ENCODE peak calls at places on chromosomes 3 and 15, in seven cellular contexts. H, Y, O, Z, I, Q and A are unnamed samples. For H3K4me1 and H3K9me3, the result is how much of the 10 kb centered on the place peaks cover.

GRCh38 chr15:69810441-69811071 is 287.2 kb downstream of the TLE3 start:
- DNase-seq in Z (no peak), Q (no peak), O (no peak), I (no peak), H (no peak), Y (no peak), A (no peak)

GRCh38 chr15:65902373-65902772 is 33.1 kb downstream of the RAB11A start:
- DNase-seq in Q (no peak), Y (peak), H (peak), I (no peak), O (no peak), Z (peak), A (peak)

GRCh38 chr3:99315896-99316295 is 322.5 kb upstream of the COL8A1 start:
- DNase-seq in Y (no peak), O (no peak), H (no peak), Z (no peak), Q (no peak), I (no peak), A (no peak)

GRCh38 chr15:51403072-51403878 is 61.8 kb downstream of the GLDN start:
- DNase-seq in H (no peak), Y (no peak), Q (no peak), O (no peak), I (no peak), Z (peak), A (no peak)

GRCh38 chr15:76199106-76200082 is 111.9 kb downstream of the ETFA start:
- DNase-seq in I (no peak), O (peak), H (peak), Z (no peak), Q (no peak), Y (peak), A (peak)

GRCh38 chr15:75238150-75238549 is 20.0 kb upstream of the GOLGA6C start:
- DNase-seq in Q (no peak), H (peak), Z (no peak), O (peak), I (no peak), Y (no peak), A (peak)

GRCh38 chr15:69574506-69574905 is 121.9 kb downstream of the RPLP1 start:
- DNase-seq in I (no peak), Z (no peak), O (no peak), H (no peak), Q (no peak), Y (no peak), A (no peak)

GRCh38 chr3:183385698-183386590 is 42.5 kb downstream of the MCF2L2 start:
- DNase-seq in Z (peak), Q (peak), Y (peak), O (no peak), I (peak), H (no peak), A (peak)

GRCh38 chr3:50612234-50612972 is 829 bp upstream of the CISH start:
- DNase-seq in I (peak), H (no peak), Z (no peak), O (no peak), Q (peak), Y (no peak), A (no peak)

GRCh38 chr3:126187920-126188319 is 7.5 kb upstream of the ALDH1L1 start:
- DNase-seq in O (no peak), I (no peak), Z (no peak), Y (no peak), H (no peak), Q (no peak), A (no peak)

GRCh38 chr15:75065467-75065850 is 42.1 kb downstream of the PPCDC start:
- DNase-seq in Y (no peak), H (no peak), Q (no peak), O (no peak), I (no peak), Z (no peak), A (no peak)

GRCh38 chr15:73746883-73747282 is 6.3 kb downstream of the INSYN1 start:
- DNase-seq in Y (no peak), I (no peak), Z (no peak), Q (no peak), H (no peak), O (peak), A (no peak)

GRCh38 chr3:117282506-117282905 is 572.9 kb downstream of the TUSC7 start:
- DNase-seq in O (no peak), Q (no peak), I (no peak), H (no peak), Y (no peak), Z (no peak), A (no peak)

GRCh38 chr3:42063886-42064285 is 27.3 kb upstream of the TRAK1 start:
- DNase-seq in H (no peak), I (no peak), O (no peak), Q (no peak), Z (no peak), Y (no peak), A (no peak)

GRCh38 chr3:13150624-13151023 is 77.4 kb upstream of the IQSEC1 start:
- DNase-seq in O (no peak), I (no peak), Q (no peak), Y (no peak), H (no peak), Z (no peak), A (peak)

GRCh38 chr3:51319271-51319670 is 65.8 kb upstream of the MANF start:
- DNase-seq in Y (no peak), I (no peak), Z (no peak), O (no peak), H (no peak), Q (no peak), A (no peak)

GRCh38 chr3:86976206-86976605 is 14.7 kb downstream of the VGLL3 start:
- DNase-seq in I (no peak), Q (no peak), Y (no peak), O (no peak), H (no peak), Z (no peak), A (no peak)

GRCh38 chr3:15601046-15601398 is 347 bp downstream of the HACL1 start:
- DNase-seq in Y (no peak), H (no peak), Q (no peak), O (no peak), I (no peak), Z (no peak), A (no peak)

GRCh38 chr3:141201122-141201521 is 30.5 kb upstream of the PXYLP1 start:
- DNase-seq in I (no peak), O (no peak), H (no peak), Z (no peak), Q (no peak), Y (no peak), A (no peak)

GRCh38 chr3:4589475-4590111 is 96.4 kb downstream of the ITPR1 start:
- DNase-seq in Z (no peak), Q (no peak), Y (no peak), I (no peak), H (no peak), O (no peak), A (no peak)

GRCh38 chr3:130925628-130926027 is 31.7 kb downstream of the ATP2C1 start:
- DNase-seq in Y (no peak), Z (no peak), I (peak), H (peak), O (no peak), Q (no peak), A (no peak)

GRCh38 chr3:183278479-183279088 is 25.5 kb downstream of the B3GNT5 start:
- DNase-seq in Q (no peak), Y (no peak), Z (no peak), H (no peak), I (no peak), O (no peak), A (no peak)

GRCh38 chr3:165103616-165104015 is 25.3 kb upstream of the SI start:
- DNase-seq in Q (no peak), Y (no peak), O (no peak), I (no peak), Z (no peak), H (no peak), A (no peak)

GRCh38 chr3:126119008-126119675 is 35.2 kb upstream of the SLC41A3 start:
- DNase-seq in I (no peak), H (no peak), Q (no peak), O (no peak), Z (peak), Y (no peak), A (no peak)

GRCh38 chr3:62665627-62666433 is 209.4 kb downstream of the CADPS start:
- DNase-seq in Q (no peak), H (peak), Y (peak), Z (peak), I (peak), O (peak), A (peak)

GRCh38 chr3:182692021-182692420 is 101.3 kb upstream of the ATP11B start:
- DNase-seq in Q (no peak), I (no peak), O (no peak), H (no peak), Z (no peak), Y (no peak), A (no peak)

GRCh38 chr3:49124991-49125670 is 4.5 kb upstream of the USP19 start:
- DNase-seq in H (no peak), I (peak), Z (no peak), O (no peak), Y (no peak), Q (no peak), A (no peak)

GRCh38 chr15:38401101-38401500 is 52.8 kb upstream of the FAM98B start:
- DNase-seq in I (no peak), H (no peak), O (no peak), Y (no peak), Q (no peak), Z (no peak), A (no peak)

GRCh38 chr3:112074616-112075497 is 11.3 kb upstream of the C3orf52 start:
- DNase-seq in Y (no peak), Q (peak), Z (peak), H (peak), I (peak), O (peak), A (no peak)

GRCh38 chr15:29570121-29570930 is 251.9 kb downstream of the TJP1 start:
- DNase-seq in Z (no peak), Q (no peak), H (no peak), Y (no peak), I (no peak), O (peak), A (no peak)

GRCh38 chr3:180253283-180253682 is 216.5 kb upstream of the PEX5L start:
- DNase-seq in O (no peak), Q (no peak), Z (no peak), Y (no peak), H (no peak), I (no peak), A (no peak)

GRCh38 chr3:16913264-16913580 is 28.5 kb downstream of the PLCL2 start:
- DNase-seq in O (no peak), I (no peak), Q (no peak), Z (no peak), H (no peak), Y (no peak), A (no peak)
- H3K4me1 ChIP-seq in O (under half), I (under half), Q (half or more), Z (under half), H (under half), Y (under half), A (under half)

DNA sequence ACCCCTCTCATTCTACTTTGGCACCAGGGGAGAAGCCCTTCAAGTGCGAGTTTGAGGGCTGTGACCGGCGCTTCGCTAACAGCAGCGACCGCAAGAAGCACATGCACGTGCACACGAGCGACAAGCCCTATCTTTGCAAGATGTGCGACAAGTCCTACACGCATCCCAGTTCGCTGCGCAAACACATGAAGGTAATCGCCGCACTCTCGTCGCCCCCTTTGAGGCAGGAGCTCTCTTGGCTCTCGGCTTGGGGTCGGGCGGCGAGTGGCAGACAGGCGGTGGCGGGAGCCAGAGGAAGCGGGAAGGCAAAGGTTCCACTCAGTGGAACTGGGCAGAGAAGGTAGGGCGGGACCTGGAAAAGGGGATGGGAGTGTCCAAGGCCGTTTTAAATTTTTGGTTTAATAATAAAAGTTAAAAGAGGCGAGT is 3.3 kb downstream of the ZIC1 start:
- DNase-seq in O (no peak), Q (no peak), I (no peak), Z (peak), Y (no peak), H (no peak), A (no peak)
- H3K9me3 ChIP-seq in O (under half), Q (under half), I (under half), Z (under half), Y (under half), H (under half), A (under half)

DNA sequence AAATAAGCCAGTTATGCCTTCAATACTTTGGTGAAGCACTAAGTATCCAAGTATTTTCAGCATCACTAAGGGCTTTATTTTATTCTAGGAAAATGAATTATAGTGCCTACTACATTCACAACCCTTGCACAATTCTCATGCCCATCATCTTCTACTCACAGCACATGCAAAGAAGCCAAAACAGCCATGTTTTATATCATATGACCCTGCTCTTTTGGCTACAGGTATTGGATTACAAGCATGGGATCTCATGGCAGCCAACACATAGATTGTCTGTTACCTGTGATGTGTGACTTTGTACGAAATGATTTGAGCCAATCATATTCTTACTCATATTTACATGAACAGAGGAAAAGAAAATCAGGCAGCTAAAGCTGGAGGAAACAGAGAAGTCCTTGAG is 38.6 kb downstream of the STT3B start:
- DNase-seq in H (no peak), Q (no peak), Z (no peak), I (no peak), O (no peak), Y (no peak), A (no peak)
- H3K4me1 ChIP-seq in H (under half), Q (half or more), Z (under half), I (under half), O (under half), Y (under half), A (under half)

GRCh38 chr3:193843447-193844301 is 250.7 kb downstream of the OPA1 start:
- DNase-seq in H (no peak), Y (no peak), Z (no peak), Q (no peak), I (no peak), O (no peak), A (no peak)

GRCh38 chr3:193841581-193841980 is 248.6 kb downstream of the OPA1 start:
- DNase-seq in H (no peak), Y (no peak), O (no peak), I (no peak), Q (no peak), Z (no peak), A (no peak)

GRCh38 chr3:193840111-193840641 is 247.2 kb downstream of the OPA1 start:
- DNase-seq in Y (no peak), I (no peak), H (no peak), O (no peak), Q (no peak), Z (no peak), A (no peak)

GRCh38 chr3:193842832-193843446 is 249.9 kb downstream of the OPA1 start:
- DNase-seq in Y (no peak), Q (no peak), H (no peak), O (no peak), I (no peak), Z (no peak), A (no peak)

GRCh38 chr3:193842029-193842782 is 249.2 kb downstream of the OPA1 start:
- DNase-seq in O (no peak), Y (no peak), I (no peak), Z (no peak), Q (no peak), H (no peak), A (no peak)
- H3K9me3 ChIP-seq in O (under half), Y (under half), I (under half), Z (under half), Q (under half), H (under half), A (under half)